ENCODE peak calls at places on chromosomes 1 and 21, in seven cellular contexts. S, D, H, T, A, G and J are unnamed samples.

GRCh38 chr1:162009501-162010174 is 14.0 kb downstream of the OLFML2B start:
- DNase-seq in G (no peak), S (no peak), D (no peak), T (peak; percentile 80), A (no peak), H (no peak), J (no peak)

GRCh38 chr1:24381256-24381655 is 32.3 kb downstream of the STPG1 start:
- DNase-seq in D (no peak), S (no peak), H (no peak), A (no peak), G (no peak), T (no peak), J (no peak)

GRCh38 chr1:79646885-79647284 is 640.4 kb upstream of the ADGRL4 start:
- DNase-seq in D (no peak), S (no peak), A (peak; percentile 22), T (no peak), G (no peak), H (no peak), J (no peak)

GRCh38 chr1:205376739-205377138 is 20.0 kb upstream of the KLHDC8A start:
- DNase-seq in S (no peak), H (no peak), D (no peak), T (no peak), G (no peak), A (no peak), J (no peak)

GRCh38 chr1:19210772-19211549 is 895 bp upstream of the UBR4 start:
- DNase-seq in H (no peak), A (no peak), G (no peak), D (no peak), S (no peak), T (no peak), J (no peak)

GRCh38 chr1:167627615-167627864 is 2.5 kb upstream of the RCSD1 start:
- DNase-seq in T (no peak), H (no peak), S (no peak), D (no peak), A (no peak), G (no peak), J (no peak)

GRCh38 chr1:53326598-53327182 is 1.2 kb downstream of the LRP8 start:
- DNase-seq in S (no peak), A (peak; percentile 71), G (no peak), H (no peak), T (peak; percentile 35), D (no peak), J (no peak)

GRCh38 chr1:202130816-202131522 is 8.3 kb downstream of the GPR37L1 start:
- DNase-seq in S (peak; percentile 90), A (no peak), H (no peak), T (no peak), G (no peak), D (no peak), J (peak; percentile 84)

GRCh38 chr1:24540906-24541710 is 14.8 kb upstream of the NCMAP start:
- DNase-seq in H (no peak), D (no peak), A (peak; percentile 75), G (no peak), S (no peak), T (peak; percentile 75), J (no peak)

GRCh38 chr1:22056043-22056442 is 3.5 kb downstream of the CDC42 start:
- DNase-seq in A (no peak), H (no peak), S (no peak), T (no peak), D (no peak), G (no peak), J (no peak)

GRCh38 chr1:118223426-118223825 is 38.4 kb upstream of the SPAG17 start:
- DNase-seq in D (no peak), T (peak; percentile 12), G (no peak), S (no peak), H (peak; percentile 17), A (no peak), J (no peak)

GRCh38 chr1:5750186-5751170 is 241.7 kb downstream of the NPHP4 start:
- DNase-seq in D (no peak), G (no peak), T (no peak), H (no peak), S (no peak), A (no peak), J (no peak)

GRCh38 chr1:27503961-27504587 is 14.1 kb upstream of the WASF2 start:
- DNase-seq in D (no peak), A (no peak), T (no peak), S (no peak), G (no peak), H (no peak), J (no peak)

GRCh38 chr21:14737922-14738321 is 191.8 kb upstream of the SAMSN1 start:
- DNase-seq in A (peak; percentile 54), T (peak; percentile 44), H (peak; percentile 42), G (peak; percentile 17), D (peak; percentile 37), S (no peak), J (no peak)

GRCh38 chr1:55214214-55214902 is 806 bp downstream of the USP24 start:
- DNase-seq in A (peak; percentile 62), G (peak; percentile 15), D (peak; percentile 22), H (peak; percentile 57), T (peak; percentile 38), S (peak; percentile 34), J (no peak)

GRCh38 chr21:38888956-38889605 is 83.4 kb downstream of the ETS2 start:
- DNase-seq in H (no peak), S (no peak), G (no peak), D (no peak), A (no peak), T (no peak), J (no peak)

GRCh38 chr1:61241411-61241838 is 159.1 kb downstream of the NFIA start:
- DNase-seq in S (no peak), G (no peak), H (no peak), D (no peak), A (no peak), T (peak; percentile 54), J (no peak)

GRCh38 chr1:116044071-116044470 is 67.1 kb upstream of the MAB21L3 start:
- DNase-seq in A (no peak), G (no peak), T (no peak), D (no peak), H (no peak), S (no peak), J (no peak)

GRCh38 chr1:116033322-116033721 is 57.0 kb downstream of the SLC22A15 start:
- DNase-seq in S (peak; percentile 84), H (no peak), A (no peak), G (no peak), D (no peak), T (no peak), J (no peak)

GRCh38 chr1:116036255-116036654 is 59.9 kb downstream of the SLC22A15 start:
- DNase-seq in D (no peak), A (no peak), T (no peak), G (no peak), H (no peak), S (no peak), J (no peak)

DNA sequence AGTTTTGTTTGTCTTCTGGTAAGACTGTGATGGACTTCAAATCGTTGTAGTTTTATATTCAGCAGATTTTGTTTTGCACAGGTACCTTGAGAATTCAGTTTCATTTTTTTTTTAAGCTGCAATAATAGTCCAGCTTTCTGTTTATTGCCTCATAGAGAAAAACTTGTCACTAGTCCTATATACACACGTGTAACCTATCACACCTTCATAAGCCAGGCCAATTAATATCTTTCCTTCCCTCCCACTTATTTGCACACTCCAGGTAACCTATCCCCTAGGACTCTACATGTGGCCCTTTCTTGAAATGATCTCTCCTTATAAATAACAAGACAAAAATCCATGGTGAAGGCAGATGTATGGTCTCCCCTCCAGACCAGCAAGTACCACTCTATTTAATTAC is 62.4 kb downstream of the SLC22A15 start:
- DNase-seq in G (no peak), T (no peak), H (no peak), S (no peak), A (no peak), D (no peak), J (no peak)
- H3K27ac ChIP-seq in G (no peak overlapping the region), T (no peak overlapping the region), H (no peak overlapping the region), S (no peak overlapping the region), A (no peak overlapping the region), D (no peak overlapping the region), J (no peak overlapping the region)

GRCh38 chr1:170470121-170470520 is 61.8 kb upstream of the GORAB start:
- DNase-seq in A (no peak), D (no peak), T (no peak), G (no peak), H (no peak), S (no peak), J (no peak)

GRCh38 chr1:170471310-170471839 is 60.6 kb upstream of the GORAB start:
- DNase-seq in T (no peak), D (no peak), S (no peak), G (no peak), H (no peak), A (no peak), J (no peak)
- H3K27ac ChIP-seq in T (no peak overlapping the region), D (no peak overlapping the region), S (no peak overlapping the region), G (no peak overlapping the region), H (no peak overlapping the region), A (no peak overlapping the region), J (no peak overlapping the region)

GRCh38 chr1:184791199-184791935 is 36.7 kb upstream of the EDEM3 start:
- DNase-seq in T (no peak), A (no peak), G (no peak), S (no peak), D (no peak), H (no peak), J (no peak)
- H3K27ac ChIP-seq in T (peak overlapping the region; percentile 91), A (no peak overlapping the region), G (no peak overlapping the region), S (no peak overlapping the region), D (no peak overlapping the region), H (no peak overlapping the region), J (no peak overlapping the region)

GRCh38 chr1:7369866-7370265 is 401.2 kb upstream of the VAMP3 start:
- DNase-seq in S (no peak), T (no peak), G (no peak), H (no peak), A (no peak), D (no peak), J (no peak)

GRCh38 chr1:7365706-7366105 is 405.4 kb upstream of the VAMP3 start:
- DNase-seq in H (no peak), A (no peak), D (no peak), T (no peak), S (no peak), G (no peak), J (no peak)

GRCh38 chr1:7366955-7367665 is 404.0 kb upstream of the VAMP3 start:
- DNase-seq in A (no peak), H (no peak), S (no peak), G (no peak), D (no peak), T (no peak), J (no peak)

GRCh38 chr1:7363481-7363880 is 407.6 kb upstream of the VAMP3 start:
- DNase-seq in G (no peak), S (no peak), H (no peak), A (no peak), D (no peak), T (no peak), J (no peak)

DNA sequence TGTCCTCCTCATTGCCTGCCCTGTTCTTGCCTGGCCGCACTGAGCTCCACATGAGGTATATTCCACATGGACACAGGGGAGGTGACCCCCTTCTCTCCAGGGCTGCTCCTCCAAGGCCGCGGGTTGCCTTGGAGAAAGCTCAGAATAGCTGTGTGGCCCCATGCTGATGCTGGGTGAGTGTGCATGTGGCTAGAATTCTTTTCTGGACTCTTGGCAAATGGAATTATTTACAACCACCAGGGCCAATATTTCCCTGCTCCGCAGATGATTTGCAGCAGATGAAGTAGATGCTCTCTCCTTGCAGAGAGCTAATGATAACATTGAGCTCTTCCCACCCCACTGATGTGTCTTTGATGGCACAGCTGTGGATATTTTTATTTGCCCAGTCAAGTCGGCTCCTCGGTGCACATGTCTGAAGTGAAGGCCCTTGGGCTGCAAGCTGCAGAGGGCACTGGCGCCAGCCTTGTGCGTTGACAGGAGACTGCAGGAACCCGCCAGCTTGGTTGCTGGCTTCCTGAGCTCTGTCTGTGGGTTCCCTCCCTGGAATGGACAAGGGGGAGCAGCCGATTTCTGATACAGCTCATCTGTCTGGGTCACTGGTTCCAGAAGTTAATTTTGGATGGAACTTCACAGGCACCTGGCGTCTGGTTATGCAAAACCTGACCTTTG is 404.7 kb upstream of the VAMP3 start:
- DNase-seq in D (no peak), S (no peak), G (no peak), H (no peak), T (no peak), A (no peak), J (no peak)
- H3K27ac ChIP-seq in D (no peak overlapping the region), S (no peak overlapping the region), G (no peak overlapping the region), H (no peak overlapping the region), T (no peak overlapping the region), A (no peak overlapping the region), J (no peak overlapping the region)